ENCODE peak calls at places on chromosomes 16 and 17, in six cellular contexts. U is HCT116, Z is sigmoid colon, R is dorsolateral prefrontal cortex, I is epithelial cell of esophagus, F is HL-60. O is an unnamed sample.

GRCh38 chr16:88494335-88495154 is 41.5 kb downstream of the ZFPM1 start:
- DNase-seq in Z (no peak), I (no peak), U (no peak), F (no peak), R (no peak), O (no peak)

GRCh38 chr16:78709137-78709871 is 609.9 kb downstream of the WWOX start:
- DNase-seq in Z (no peak), U (no peak), R (no peak), F (no peak), I (no peak), O (no peak)

GRCh38 chr16:4203748-4204147 is 38.1 kb downstream of the SRL start:
- DNase-seq in I (no peak), Z (no peak), U (no peak), F (no peak), R (no peak), O (no peak)

GRCh38 chr17:37261286-37261685 is 114.5 kb upstream of the C17orf78 start:
- DNase-seq in F (no peak), R (no peak), Z (no peak), I (no peak), U (no peak), O (no peak)

GRCh38 chr17:58333396-58334207 is 5.0 kb upstream of the TSPOAP1 start:
- DNase-seq in U (no peak), Z (no peak), I (no peak), F (no peak), R (no peak), O (no peak)

GRCh38 chr16:21104124-21104860 is 46.4 kb downstream of the DNAH3 start:
- DNase-seq in Z (no peak), U (no peak), I (no peak), R (no peak), F (no peak), O (no peak)

GRCh38 chr16:674968-675883 is at the start of gene RHBDL1:
- DNase-seq in F (peak), Z (no peak), U (no peak), I (no peak), R (no peak), O (no peak)

GRCh38 chr16:50671644-50672260 is 9.4 kb downstream of the SNX20 start:
- DNase-seq in R (no peak), I (peak), F (peak), Z (no peak), U (peak), O (peak)

GRCh38 chr17:37818689-37819088 is 73.8 kb upstream of the HNF1B start:
- DNase-seq in Z (no peak), I (peak), U (peak), F (no peak), R (no peak), O (no peak)

GRCh38 chr16:12314786-12315185 is 338.3 kb downstream of the SNX29 start:
- DNase-seq in U (no peak), R (no peak), I (no peak), F (no peak), Z (no peak), O (no peak)

GRCh38 chr16:5965321-5965720 is 867.7 kb upstream of the EEF2KMT start:
- DNase-seq in F (no peak), I (no peak), Z (no peak), U (no peak), R (no peak), O (no peak)

GRCh38 chr17:74296548-74296936 is 22.5 kb downstream of the DNAI2 start:
- DNase-seq in F (no peak), R (peak), Z (peak), I (peak), U (peak), O (no peak)

GRCh38 chr17:27756467-27757371 is 43.6 kb downstream of the NOS2 start:
- DNase-seq in U (peak), R (peak), Z (no peak), I (peak), F (peak), O (peak)

GRCh38 chr17:16283705-16284104 is 66.7 kb downstream of the PIGL start:
- DNase-seq in Z (no peak), U (no peak), I (peak), F (no peak), R (no peak), O (no peak)

GRCh38 chr16:57679768-57680167 is 11.7 kb downstream of the ADGRG3 start:
- DNase-seq in Z (no peak), I (no peak), R (no peak), F (peak), U (no peak), O (no peak)

GRCh38 chr17:40090234-40091111 is 9.9 kb downstream of the NR1D1 start:
- DNase-seq in F (no peak), Z (peak), I (no peak), U (no peak), R (no peak), O (no peak)

GRCh38 chr16:50598256-50598894 is 50.2 kb downstream of the NKD1 start:
- DNase-seq in Z (no peak), F (no peak), I (no peak), U (no peak), R (peak), O (no peak)

GRCh38 chr16:68382296-68382718 is 66.0 kb downstream of the SMPD3 start:
- DNase-seq in R (no peak), I (no peak), Z (no peak), U (no peak), F (no peak), O (peak)

GRCh38 chr17:50176559-50177471 is 11.0 kb downstream of the SGCA start:
- DNase-seq in U (no peak), F (no peak), I (no peak), R (no peak), Z (no peak), O (no peak)

GRCh38 chr16:72723781-72724180 is 324.1 kb downstream of the ZFHX3 start:
- DNase-seq in F (no peak), U (peak), Z (no peak), R (no peak), I (peak), O (no peak)

GRCh38 chr17:4599505-4600281 is 15.4 kb downstream of the SMTNL2 start:
- DNase-seq in U (no peak), R (no peak), I (peak), F (no peak), Z (peak), O (no peak)

GRCh38 chr17:73553311-73553710 is 90.9 kb downstream of the SDK2 start:
- DNase-seq in R (no peak), I (peak), U (no peak), F (no peak), Z (no peak), O (no peak)

GRCh38 chr17:31571124-31571892 is 179.8 kb downstream of the RAB11FIP4 start:
- DNase-seq in U (no peak), R (no peak), I (no peak), F (no peak), Z (peak), O (no peak)

DNA sequence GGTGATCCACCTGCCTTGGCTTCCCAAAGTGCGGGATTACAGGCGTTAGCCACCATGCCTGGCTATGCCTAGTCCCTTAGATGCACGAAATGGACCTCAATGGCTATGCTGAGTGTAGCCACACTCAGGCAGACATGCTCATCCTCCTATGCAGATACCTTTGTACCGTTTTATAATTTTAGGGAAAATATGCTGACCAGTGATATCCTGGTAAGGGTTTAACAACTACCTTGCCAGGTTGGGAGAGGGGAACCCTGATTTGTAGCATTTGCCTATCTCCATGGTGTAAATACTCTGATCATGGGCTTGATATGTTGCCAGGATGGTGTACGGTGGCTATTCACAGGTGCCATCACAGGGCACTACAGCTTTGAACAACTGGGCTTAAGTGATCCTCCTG is 6.9 kb upstream of the SNF8 start:
- DNase-seq in F (no peak), I (no peak), U (no peak), Z (no peak), R (no peak), O (no peak)
- TF ChIP-seq CTCF in F (no peak), I (no peak), U (no peak), Z (no peak), R (no peak), O (no peak)

GRCh38 chr16:8736123-8736680 is 61.2 kb downstream of the TMEM186 start:
- DNase-seq in F (no peak), Z (peak), R (no peak), U (no peak), I (no peak), O (no peak)

GRCh38 chr16:8729779-8730334 is 55.4 kb downstream of the ABAT start:
- DNase-seq in I (no peak), U (no peak), F (no peak), R (no peak), Z (peak), O (no peak)

GRCh38 chr16:8735574-8735973 is 61.2 kb downstream of the ABAT start:
- DNase-seq in I (no peak), Z (peak), F (no peak), R (no peak), U (no peak), O (no peak)

GRCh38 chr16:8730335-8730915 is 56.0 kb downstream of the ABAT start:
- DNase-seq in Z (peak), I (peak), R (no peak), U (no peak), F (no peak), O (no peak)

DNA sequence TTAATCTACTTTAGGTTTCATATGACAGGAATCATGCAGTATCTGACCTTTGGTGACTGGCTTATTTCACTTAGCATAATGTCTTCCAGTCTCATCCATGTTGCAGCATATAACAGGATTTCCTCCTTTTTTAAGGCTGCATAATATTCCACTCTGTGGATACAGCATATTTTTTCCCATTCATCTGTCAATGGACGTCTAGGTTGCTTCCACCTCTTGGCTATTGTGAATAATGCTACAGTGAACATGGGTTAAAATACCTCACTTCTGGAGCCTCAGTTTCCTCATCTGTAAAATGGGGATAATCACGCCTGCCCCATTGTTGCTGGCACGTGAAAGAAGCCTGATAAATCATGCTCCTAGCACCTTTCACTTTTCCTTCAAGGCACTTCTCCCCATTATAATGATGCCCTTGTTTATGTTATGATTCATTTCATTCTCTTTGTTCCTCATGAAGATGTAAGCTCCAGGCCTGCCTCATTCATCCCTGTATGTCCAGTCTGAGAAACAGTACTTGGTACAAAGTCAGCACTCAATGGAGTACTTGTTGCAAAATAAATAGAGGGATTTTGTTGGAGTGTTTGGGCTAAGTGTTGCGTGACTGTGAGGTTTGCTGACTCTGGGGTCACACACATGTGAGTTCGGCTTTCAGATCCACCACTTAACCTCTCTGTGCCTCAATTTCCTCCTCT is 59.6 kb downstream of the ABAT start:
- DNase-seq in R (no peak), I (peak), F (no peak), Z (no peak), U (no peak), O (no peak)
- TF ChIP-seq CTCF in R (no peak), I (no peak), F (no peak), Z (no peak), U (no peak), O (no peak)

GRCh38 chr17:75752405-75753192 is 12.4 kb downstream of the GALK1 start:
- DNase-seq in Z (no peak), F (no peak), I (no peak), R (no peak), U (no peak), O (peak)

GRCh38 chr17:75754378-75755204 is 10.4 kb downstream of the GALK1 start:
- DNase-seq in U (no peak), I (no peak), R (no peak), Z (no peak), F (no peak), O (no peak)

GRCh38 chr17:75755205-75755901 is 9.6 kb downstream of the GALK1 start:
- DNase-seq in R (no peak), Z (no peak), F (no peak), I (peak), U (no peak), O (no peak)

GRCh38 chr17:75753193-75753513 is 11.8 kb downstream of the GALK1 start:
- DNase-seq in I (no peak), Z (no peak), R (no peak), F (no peak), U (no peak), O (no peak)

GRCh38 chr17:75753514-75754377 is 11.2 kb downstream of the GALK1 start:
- DNase-seq in I (no peak), F (peak), U (no peak), Z (peak), R (peak), O (peak)
- TF ChIP-seq CTCF in I (no peak), F (no peak), U (no peak), Z (no peak), R (peak), O (peak)

DNA sequence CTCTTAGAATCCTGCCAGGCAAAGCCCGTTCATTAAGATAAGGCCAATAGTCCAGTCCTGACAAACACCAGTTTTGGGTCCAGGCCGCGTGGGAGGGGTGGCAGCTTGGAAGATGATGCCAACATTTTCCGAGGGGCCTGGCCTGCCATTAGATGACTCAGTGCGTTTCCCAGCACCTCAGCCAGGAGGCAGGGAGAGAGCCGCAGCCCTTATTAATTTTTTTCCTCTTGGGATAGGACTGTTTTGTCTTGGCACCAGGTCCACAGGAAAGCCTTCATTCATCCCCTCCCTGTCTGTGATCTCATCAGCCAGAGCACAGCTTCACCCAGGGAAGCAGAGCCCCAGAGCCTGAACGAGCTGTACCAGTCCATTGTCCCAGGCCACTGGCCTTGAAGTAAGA is 4.7 kb upstream of the NDEL1 start:
- DNase-seq in Z (peak), U (no peak), I (peak), F (no peak), R (no peak), O (no peak)
- TF ChIP-seq CTCF in Z (no peak), U (no peak), I (no peak), F (no peak), R (no peak), O (no peak)

DNA sequence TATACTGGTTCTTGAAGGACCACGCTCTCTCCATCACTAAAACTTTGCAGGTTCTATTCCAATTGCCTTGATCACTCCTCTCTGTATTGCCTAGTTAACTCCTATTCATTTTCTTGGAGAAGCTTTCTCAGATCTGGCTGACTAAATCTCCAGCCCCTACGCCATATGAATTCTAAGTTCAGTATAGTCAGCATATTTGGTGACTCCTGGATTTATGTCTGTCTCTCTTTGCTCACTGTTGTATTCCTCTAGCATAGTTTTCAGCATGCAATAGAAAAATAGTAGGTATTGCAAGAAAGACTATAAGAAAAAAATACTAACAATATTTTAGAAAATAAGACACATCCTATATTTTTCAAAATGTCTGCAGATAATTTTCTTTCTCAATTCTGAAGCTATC is 579.7 kb downstream of the CDH11 start:
- DNase-seq in U (no peak), R (no peak), I (no peak), Z (no peak), F (no peak), O (no peak)
- TF ChIP-seq CTCF in U (no peak), R (no peak), I (no peak), Z (no peak), F (no peak), O (no peak)

GRCh38 chr16:66750279-66751134 is 902 bp downstream of the DYNC1LI2 start:
- DNase-seq in R (no peak), F (no peak), U (no peak), I (no peak), Z (no peak), O (peak)

GRCh38 chr16:66752958-66753357 is 1.5 kb upstream of the DYNC1LI2 start:
- DNase-seq in F (no peak), Z (no peak), U (no peak), I (no peak), R (no peak), O (no peak)

GRCh38 chr16:66751135-66751991 is at the start of gene DYNC1LI2:
- DNase-seq in F (peak), U (peak), Z (peak), R (peak), I (peak), O (peak)

GRCh38 chr16:66752379-66752778 is 970 bp upstream of the DYNC1LI2 start:
- DNase-seq in Z (no peak), F (no peak), R (no peak), U (no peak), I (no peak), O (no peak)

DNA sequence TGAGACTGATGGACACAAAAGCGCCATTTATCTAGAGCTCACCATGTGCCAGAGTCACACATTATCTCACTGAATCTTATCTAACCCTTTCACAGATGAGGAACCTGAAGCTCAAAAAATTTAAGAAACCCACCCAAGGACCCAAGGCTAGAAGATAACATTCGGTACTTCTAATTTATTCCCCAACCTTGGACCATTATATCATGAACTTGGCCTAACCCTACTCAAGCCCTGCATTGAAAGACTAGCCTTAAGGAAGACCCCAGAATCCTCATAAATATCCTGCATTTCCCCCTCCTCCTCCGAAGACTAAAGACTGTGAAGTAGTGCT is 548 bp upstream of the DYNC1LI2 start:
- DNase-seq in U (no peak), Z (no peak), R (no peak), I (no peak), F (no peak), O (no peak)
- TF ChIP-seq CTCF in U (no peak), Z (peak), R (no peak), I (no peak), F (no peak), O (no peak)

DNA sequence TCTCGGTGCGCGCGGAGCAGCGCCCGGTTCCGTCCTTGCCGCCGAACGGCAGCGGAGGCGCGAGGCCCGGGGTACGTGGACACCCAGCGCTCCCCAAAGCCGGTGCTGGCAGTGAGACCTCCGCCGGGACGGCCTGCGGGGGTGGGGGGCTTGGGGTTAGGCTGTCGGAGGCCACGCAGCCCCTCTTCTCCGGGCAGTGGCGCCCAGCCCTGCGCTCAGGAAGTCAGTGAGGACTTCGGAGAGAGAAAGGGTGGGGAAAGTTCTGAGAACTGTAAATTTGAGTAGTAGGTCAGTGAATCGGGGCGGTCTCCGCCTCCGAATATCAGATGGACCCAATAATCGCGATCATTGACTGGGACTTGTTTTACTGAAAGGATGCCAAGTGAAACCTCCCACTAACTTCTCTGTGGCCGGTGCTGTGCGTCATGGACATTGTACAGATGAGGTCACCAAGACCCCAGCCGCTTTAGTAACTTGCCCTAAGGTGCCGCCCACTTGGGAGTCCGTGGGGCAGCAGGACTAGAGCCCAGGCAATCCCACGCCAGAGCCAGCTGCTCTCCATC is 468 bp downstream of the IL4R start:
- DNase-seq in U (peak), Z (peak), F (no peak), R (no peak), I (peak), O (peak)
- TF ChIP-seq CTCF in U (no peak), Z (no peak), F (no peak), R (no peak), I (no peak), O (no peak)

GRCh38 chr16:46789499-46790414 is 41.2 kb downstream of the C16orf87 start:
- DNase-seq in U (no peak), F (peak), I (peak), R (peak), Z (peak), O (peak)

GRCh38 chr16:46790599-46791270 is 40.2 kb downstream of the C16orf87 start:
- DNase-seq in F (no peak), U (no peak), I (no peak), Z (no peak), R (no peak), O (no peak)

GRCh38 chr16:46785076-46785845 is 37.1 kb upstream of the MYLK3 start:
- DNase-seq in Z (no peak), F (no peak), I (no peak), R (no peak), U (no peak), O (no peak)

GRCh38 chr16:46787909-46788308 is 39.8 kb upstream of the MYLK3 start:
- DNase-seq in U (no peak), I (no peak), Z (no peak), F (no peak), R (no peak), O (peak)

GRCh38 chr16:46789075-46789474 is 40.9 kb upstream of the MYLK3 start:
- DNase-seq in I (no peak), U (no peak), Z (no peak), R (no peak), F (no peak), O (no peak)
- TF ChIP-seq CTCF in I (no peak), U (no peak), Z (no peak), R (no peak), F (no peak), O (no peak)

GRCh38 chr17:47776330-47777197 is 43.5 kb downstream of the TBX21 start:
- DNase-seq in Z (no peak), U (peak), F (peak), I (peak), R (no peak), O (peak)
- TF ChIP-seq CTCF in Z (peak), U (peak), F (peak), I (peak), R (no peak), O (peak)

GRCh38 chr16:67023689-67024088 is 5.3 kb upstream of the CBFB start:
- DNase-seq in R (no peak), U (no peak), Z (no peak), F (no peak), I (no peak), O (no peak)
- TF ChIP-seq CTCF in R (no peak), U (no peak), Z (no peak), F (no peak), I (no peak), O (no peak)